ENCODE peak calls at places on chromosomes 13 and 19, in four cellular contexts. G, A, Y and B are unnamed samples. For H3K36me3, the result is how much of the 10 kb centered on the place peaks cover.

GRCh38 chr19:52351512-52351911 is 15.5 kb downstream of the ZNF610 start:
- DNase-seq in A (no peak), Y (no peak), G (no peak), B (no peak)

GRCh38 chr13:22938576-22938975 is 242.2 kb upstream of the SGCG start:
- DNase-seq in G (no peak), Y (no peak), A (no peak), B (no peak)

GRCh38 chr13:48679941-48680630 is 26.4 kb downstream of the CYSLTR2 start:
- DNase-seq in A (no peak), G (no peak), Y (no peak), B (no peak)

GRCh38 chr13:63433546-63434150 is 2018.0 kb upstream of the PCDH20 start:
- DNase-seq in A (no peak), Y (no peak), G (no peak), B (no peak)

GRCh38 chr19:15671237-15671636 is 1.6 kb upstream of the CYP4F12 start:
- DNase-seq in Y (no peak), A (no peak), G (no peak), B (no peak)

GRCh38 chr13:36430247-36431203 is 1.8 kb upstream of the CCNA1 start:
- DNase-seq in A (no peak), G (no peak), Y (no peak), B (no peak)

GRCh38 chr13:25335856-25336255 is 34.4 kb downstream of the NUP58 start:
- DNase-seq in Y (no peak), A (no peak), G (no peak), B (no peak)

GRCh38 chr19:3055741-3056453 is 6.4 kb downstream of the TLE5 start:
- DNase-seq in G (no peak), Y (no peak), A (no peak), B (no peak)

GRCh38 chr13:42047561-42048322 is 706 bp upstream of the DGKH start:
- DNase-seq in A (no peak), Y (peak), G (no peak), B (no peak)

GRCh38 chr13:102948006-102948405 is 102.2 kb downstream of the ERCC5 start:
- DNase-seq in Y (no peak), G (no peak), A (no peak), B (no peak)

GRCh38 chr19:6413291-6413690 is 11.3 kb downstream of the KHSRP start:
- DNase-seq in G (no peak), A (no peak), Y (no peak), B (no peak)

GRCh38 chr19:10891360-10892108 is 20.2 kb downstream of the CARM1 start:
- DNase-seq in Y (no peak), A (no peak), G (no peak), B (no peak)

GRCh38 chr13:108895220-108895704 is 265.9 kb downstream of the MYO16 start:
- DNase-seq in A (peak), Y (no peak), G (no peak), B (no peak)

GRCh38 chr13:51603716-51604115 is 19.5 kb downstream of the WDFY2 start:
- DNase-seq in A (no peak), Y (no peak), G (no peak), B (no peak)

GRCh38 chr13:40780822-40781401 is 8.5 kb upstream of the SLC25A15 start:
- DNase-seq in A (peak), G (no peak), Y (no peak), B (no peak)

GRCh38 chr13:99870541-99870940 is 101.0 kb downstream of the ZIC5 start:
- DNase-seq in A (no peak), G (no peak), Y (no peak), B (no peak)

GRCh38 chr13:34863360-34864135 is 78.5 kb upstream of the NBEA start:
- DNase-seq in A (peak), Y (no peak), G (no peak), B (no peak)

GRCh38 chr13:54124700-54125099 is 1096.1 kb downstream of the OLFM4 start:
- DNase-seq in A (no peak), Y (no peak), G (no peak), B (no peak)

GRCh38 chr19:49546825-49547565 is 19.2 kb downstream of the RCN3 start:
- DNase-seq in Y (peak), A (peak), G (peak), B (peak)

GRCh38 chr19:47296036-47296435 is 13.6 kb upstream of the C5AR1 start:
- DNase-seq in Y (no peak), G (peak), A (peak), B (peak)

GRCh38 chr13:24858953-24859352 is 95.0 kb downstream of the RNF17 start:
- DNase-seq in A (no peak), Y (no peak), G (no peak), B (no peak)

GRCh38 chr13:42883771-42884170 is 102.4 kb downstream of the FAM216B start:
- DNase-seq in G (no peak), Y (no peak), A (no peak), B (no peak)

GRCh38 chr19:611506-611869 is 21.8 kb downstream of the HCN2 start:
- DNase-seq in G (no peak), Y (no peak), A (no peak), B (no peak)

GRCh38 chr13:30735025-30735967 is at the start of gene ALOX5AP:
- DNase-seq in Y (peak), G (no peak), A (no peak), B (no peak)

GRCh38 chr19:31706131-31706530 is 356.9 kb upstream of the TSHZ3 start:
- DNase-seq in A (no peak), Y (no peak), G (no peak), B (no peak)

GRCh38 chr19:54172413-54172763 is 572 bp downstream of the TMC4 start:
- DNase-seq in Y (no peak), A (no peak), G (no peak), B (no peak)
- TF ChIP-seq YY1 in Y (no peak), A (no peak), G (no peak), B (no peak)

DNA sequence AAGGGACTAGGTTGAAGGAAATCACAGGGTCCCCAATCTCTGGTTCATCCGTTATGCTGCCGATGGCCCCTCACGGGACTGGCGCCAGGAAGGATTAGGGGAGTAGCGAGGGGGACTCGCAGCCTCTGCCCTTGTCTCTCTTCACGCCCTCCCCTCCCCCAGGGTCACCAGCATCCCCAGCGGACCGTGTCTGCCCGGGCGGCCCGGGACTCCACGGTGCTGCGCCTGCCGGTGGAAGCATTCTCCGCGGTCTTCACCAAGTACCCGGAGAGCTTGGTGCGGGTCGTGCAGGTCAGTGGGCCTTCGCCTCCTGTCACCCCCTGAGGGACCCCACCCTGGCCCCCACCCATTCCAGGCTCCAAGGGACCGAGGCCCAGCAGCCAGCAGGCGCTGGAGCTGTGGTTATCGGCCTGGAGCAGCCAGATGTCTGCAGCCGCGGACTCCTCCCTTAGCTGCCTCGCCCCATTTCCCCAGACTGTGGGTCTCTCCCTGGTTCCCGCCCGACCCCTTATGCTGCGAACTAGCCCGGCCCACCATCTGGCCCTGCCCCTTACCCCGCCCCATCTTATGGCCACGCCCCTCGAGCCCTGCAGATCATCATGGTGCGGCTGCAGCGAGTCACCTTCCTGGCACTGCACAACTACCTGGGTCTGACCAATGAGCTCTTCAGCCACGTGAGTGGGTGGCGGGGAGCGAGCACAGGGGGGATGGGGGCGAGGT is 5.4 kb downstream of the PNPLA6 start:
- DNase-seq in A (no peak), Y (no peak), G (peak), B (peak)
- H3K36me3 ChIP-seq in A (under half), Y (under half), G (under half), B (half or more)

GRCh38 chr19:40740747-40741146 is 9.5 kb downstream of the ACTMAP start:
- DNase-seq in G (no peak), A (no peak), Y (no peak), B (no peak)
- TF ChIP-seq SUZ12 in G (no peak), A (no peak), Y (no peak), B (no peak)

GRCh38 chr13:114131581-114132418 is 623 bp downstream of the RASA3 start:
- DNase-seq in A (no peak), G (no peak), Y (no peak), B (no peak)

GRCh38 chr13:114129649-114130062 is 2.8 kb downstream of the RASA3 start:
- DNase-seq in G (no peak), Y (no peak), A (no peak), B (no peak)

GRCh38 chr13:114130708-114131580 is 1.5 kb downstream of the RASA3 start:
- DNase-seq in G (no peak), A (no peak), Y (no peak), B (no peak)

GRCh38 chr13:114128624-114129522 is 3.5 kb downstream of the RASA3 start:
- DNase-seq in Y (peak), G (no peak), A (no peak), B (no peak)

GRCh38 chr13:114130131-114130707 is 2.2 kb downstream of the RASA3 start:
- DNase-seq in Y (no peak), G (no peak), A (no peak), B (no peak)
- TF ChIP-seq YY1 in Y (no peak), G (no peak), A (no peak), B (no peak)

GRCh38 chr19:5116292-5116691 is 147.4 kb downstream of the KDM4B start:
- DNase-seq in Y (no peak), G (no peak), A (no peak), B (no peak)
- H3K36me3 ChIP-seq in Y (under half), G (under half), A (under half), B (under half)

DNA sequence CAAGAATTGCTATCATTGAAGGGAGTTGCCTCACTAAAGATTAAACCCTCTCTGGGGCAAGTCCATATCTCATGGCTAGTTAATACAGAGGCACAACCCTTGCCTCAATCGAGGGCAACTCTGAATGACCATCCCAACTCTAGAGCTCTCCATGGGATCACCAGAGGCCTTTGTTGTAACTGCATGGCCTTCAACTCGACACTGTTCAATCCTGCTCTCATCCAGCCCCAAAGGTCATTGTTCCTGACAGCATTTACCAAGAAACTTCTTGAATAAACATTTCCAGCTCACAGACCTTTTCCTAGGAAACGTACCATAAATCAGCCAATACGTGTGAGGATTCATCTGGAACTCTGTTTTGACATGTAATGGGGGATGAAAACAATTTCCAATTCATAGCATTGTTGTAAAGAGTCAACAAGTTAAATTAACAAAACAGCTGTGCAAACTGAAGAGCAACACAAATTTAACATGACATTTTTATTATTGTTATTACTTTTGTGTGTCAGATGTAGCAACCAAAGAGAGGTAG is 452.7 kb downstream of the SUCLA2 start:
- DNase-seq in Y (no peak), A (no peak), G (no peak), B (no peak)
- TF ChIP-seq SUZ12 in Y (no peak), A (no peak), G (no peak), B (no peak)

GRCh38 chr19:19599190-19599535 is 19.3 kb downstream of the PBX4 start:
- DNase-seq in Y (no peak), G (no peak), A (no peak), B (no peak)

GRCh38 chr19:19602713-19603320 is 15.7 kb downstream of the PBX4 start:
- DNase-seq in A (no peak), Y (no peak), G (no peak), B (no peak)

GRCh38 chr19:19600793-19601346 is 17.6 kb downstream of the PBX4 start:
- DNase-seq in G (no peak), Y (peak), A (no peak), B (no peak)

GRCh38 chr19:19606021-19606420 is 12.5 kb downstream of the PBX4 start:
- DNase-seq in G (no peak), A (no peak), Y (no peak), B (no peak)

GRCh38 chr19:19602136-19602712 is 16.3 kb downstream of the PBX4 start:
- DNase-seq in G (no peak), Y (no peak), A (peak), B (no peak)
- TF ChIP-seq YY1 in G (no peak), Y (no peak), A (no peak), B (no peak)

GRCh38 chr19:45045671-45046353 is 7.0 kb downstream of the CLASRP start:
- DNase-seq in A (peak), G (no peak), Y (no peak), B (no peak)
- H3K36me3 ChIP-seq in A (under half), G (under half), Y (under half), B (half or more)

GRCh38 chr19:45972944-45973525 is 630 bp downstream of the NOVA2 start:
- DNase-seq in Y (no peak), A (no peak), G (no peak), B (no peak)
- TF ChIP-seq SUZ12 in Y (no peak), A (no peak), G (no peak), B (no peak)

GRCh38 chr13:29429496-29429895 is 166.0 kb downstream of the SLC7A1 start:
- DNase-seq in A (no peak), Y (no peak), G (no peak), B (no peak)
- TF ChIP-seq YY1 in A (no peak), Y (no peak), G (no peak), B (no peak)